ENCODE peak calls at places on chromosome 15, in five cellular contexts. One of them, this sample, is unnamed.

GRCh38 chr15:67836477-67836876 is 3.4 kb downstream of the RNU6-1 start:
- DNase-seq in adrenal gland: no peak
- DNase-seq in lower leg skin: no peak
- DNase-seq in IMR-90: peak; percentile 33
- DNase-seq in breast epithelium: no peak
- DNase-seq in this sample: peak; percentile 47

GRCh38 chr15:73370151-73370550 is 1.4 kb upstream of the HCN4 start:
- DNase-seq in adrenal gland: no peak
- DNase-seq in IMR-90: no peak
- DNase-seq in lower leg skin: no peak
- DNase-seq in breast epithelium: no peak
- DNase-seq in this sample: no peak

GRCh38 chr15:39287322-39288195 is 293.3 kb upstream of the THBS1 start:
- DNase-seq in lower leg skin: no peak
- DNase-seq in breast epithelium: no peak
- DNase-seq in adrenal gland: no peak
- DNase-seq in IMR-90: peak; percentile 73
- DNase-seq in this sample: no peak

GRCh38 chr15:79592126-79592525 is 160.0 kb downstream of the MINAR1 start:
- DNase-seq in IMR-90: no peak
- DNase-seq in lower leg skin: no peak
- DNase-seq in breast epithelium: no peak
- DNase-seq in adrenal gland: no peak
- DNase-seq in this sample: no peak

GRCh38 chr15:67941643-67942315 is 101.9 kb upstream of the RNU6-1 start:
- DNase-seq in IMR-90: peak; percentile 12
- DNase-seq in breast epithelium: no peak
- DNase-seq in lower leg skin: no peak
- DNase-seq in adrenal gland: no peak
- DNase-seq in this sample: no peak

GRCh38 chr15:55319537-55320325 is 709 bp downstream of the PIGB start:
- DNase-seq in IMR-90: peak; percentile 5
- DNase-seq in lower leg skin: no peak
- DNase-seq in adrenal gland: no peak
- DNase-seq in breast epithelium: no peak
- DNase-seq in this sample: peak; percentile 67

GRCh38 chr15:94232107-94232506 is 746 bp downstream of the MCTP2 start:
- DNase-seq in IMR-90: no peak
- DNase-seq in lower leg skin: no peak
- DNase-seq in adrenal gland: no peak
- DNase-seq in breast epithelium: no peak
- DNase-seq in this sample: peak; percentile 49

GRCh38 chr15:56795400-56795983 is 62.2 kb upstream of the ZNF280D start:
- DNase-seq in IMR-90: no peak
- DNase-seq in lower leg skin: no peak
- DNase-seq in breast epithelium: no peak
- DNase-seq in adrenal gland: no peak
- DNase-seq in this sample: no peak

GRCh38 chr15:58522865-58523264 is 91.1 kb downstream of the LIPC start:
- DNase-seq in lower leg skin: peak; percentile 78
- DNase-seq in adrenal gland: no peak
- DNase-seq in IMR-90: no peak
- DNase-seq in breast epithelium: no peak
- DNase-seq in this sample: no peak

GRCh38 chr15:38860253-38860652 is 295.6 kb upstream of the RASGRP1 start:
- DNase-seq in IMR-90: no peak
- DNase-seq in adrenal gland: no peak
- DNase-seq in breast epithelium: no peak
- DNase-seq in lower leg skin: no peak
- DNase-seq in this sample: no peak

GRCh38 chr15:60795471-60795870 is 316.5 kb upstream of the ICE2 start:
- DNase-seq in lower leg skin: no peak
- DNase-seq in breast epithelium: no peak
- DNase-seq in IMR-90: no peak
- DNase-seq in adrenal gland: no peak
- DNase-seq in this sample: no peak

GRCh38 chr15:99343836-99344551 is 92.7 kb downstream of the LRRC28 start:
- DNase-seq in IMR-90: no peak
- DNase-seq in lower leg skin: no peak
- DNase-seq in breast epithelium: no peak
- DNase-seq in adrenal gland: peak; percentile 12
- DNase-seq in this sample: no peak

GRCh38 chr15:65050270-65050669 is 5.1 kb downstream of the SLC51B start:
- DNase-seq in IMR-90: peak; percentile 64
- DNase-seq in adrenal gland: no peak
- DNase-seq in breast epithelium: no peak
- DNase-seq in lower leg skin: no peak
- DNase-seq in this sample: no peak

GRCh38 chr15:73336756-73337155 is 32.0 kb downstream of the HCN4 start:
- DNase-seq in IMR-90: no peak
- DNase-seq in lower leg skin: no peak
- DNase-seq in breast epithelium: no peak
- DNase-seq in adrenal gland: no peak
- DNase-seq in this sample: no peak

GRCh38 chr15:79606831-79607355 is 174.8 kb downstream of the MINAR1 start:
- DNase-seq in IMR-90: no peak
- DNase-seq in lower leg skin: no peak
- DNase-seq in breast epithelium: no peak
- DNase-seq in adrenal gland: no peak
- DNase-seq in this sample: no peak

GRCh38 chr15:92907880-92908279 is 7.8 kb downstream of the CHD2 start:
- DNase-seq in breast epithelium: no peak
- DNase-seq in adrenal gland: peak; percentile 84
- DNase-seq in lower leg skin: no peak
- DNase-seq in IMR-90: peak; percentile 90
- DNase-seq in this sample: peak; percentile 73

GRCh38 chr15:87712211-87712610 is 544.3 kb downstream of the NTRK3 start:
- DNase-seq in adrenal gland: no peak
- DNase-seq in IMR-90: no peak
- DNase-seq in lower leg skin: peak; percentile 28
- DNase-seq in breast epithelium: no peak
- DNase-seq in this sample: no peak

GRCh38 chr15:68578960-68579935 is at the start of gene CORO2B:
- DNase-seq in IMR-90: peak; percentile 47
- DNase-seq in lower leg skin: no peak
- DNase-seq in breast epithelium: no peak
- DNase-seq in adrenal gland: no peak
- DNase-seq in this sample: no peak

GRCh38 chr15:85498471-85498870 is 118.1 kb downstream of the AKAP13 start:
- DNase-seq in IMR-90: no peak
- DNase-seq in adrenal gland: no peak
- DNase-seq in breast epithelium: no peak
- DNase-seq in lower leg skin: no peak
- DNase-seq in this sample: no peak

GRCh38 chr15:33064878-33065277 is 129.6 kb downstream of the FMN1 start:
- DNase-seq in IMR-90: peak; percentile 81
- DNase-seq in lower leg skin: no peak
- DNase-seq in breast epithelium: no peak
- DNase-seq in adrenal gland: no peak
- DNase-seq in this sample: no peak

GRCh38 chr15:70494861-70495571 is 268.3 kb downstream of the UACA start:
- DNase-seq in adrenal gland: no peak
- DNase-seq in lower leg skin: no peak
- DNase-seq in breast epithelium: no peak
- DNase-seq in IMR-90: peak; percentile 96
- DNase-seq in this sample: no peak

GRCh38 chr15:77413687-77414349 is 6.1 kb downstream of the PEAK1 start:
- DNase-seq in IMR-90: no peak
- DNase-seq in breast epithelium: no peak
- DNase-seq in lower leg skin: no peak
- DNase-seq in adrenal gland: no peak
- DNase-seq in this sample: peak; percentile 40

GRCh38 chr15:101807345-101807945 is 4.1 kb downstream of the OR4F6 start:
- DNase-seq in adrenal gland: no peak
- DNase-seq in IMR-90: peak; percentile 89
- DNase-seq in lower leg skin: no peak
- DNase-seq in breast epithelium: no peak
- DNase-seq in this sample: no peak

GRCh38 chr15:98518823-98519561 is 129.3 kb upstream of the IGF1R start:
- DNase-seq in IMR-90: peak; percentile 76
- DNase-seq in breast epithelium: no peak
- DNase-seq in lower leg skin: peak; percentile 82
- DNase-seq in adrenal gland: peak; percentile 61
- DNase-seq in this sample: peak; percentile 69

GRCh38 chr15:69065981-69066645 is 51.6 kb downstream of the NOX5 start:
- DNase-seq in adrenal gland: no peak
- DNase-seq in breast epithelium: no peak
- DNase-seq in lower leg skin: no peak
- DNase-seq in IMR-90: no peak
- DNase-seq in this sample: no peak

GRCh38 chr15:78907577-78907976 is 34.9 kb downstream of the MORF4L1 start:
- DNase-seq in lower leg skin: no peak
- DNase-seq in IMR-90: no peak
- DNase-seq in breast epithelium: no peak
- DNase-seq in adrenal gland: no peak
- DNase-seq in this sample: no peak

GRCh38 chr15:80830677-80831076 is 51.5 kb downstream of the CEMIP start:
- DNase-seq in breast epithelium: no peak
- DNase-seq in lower leg skin: no peak
- DNase-seq in IMR-90: no peak
- DNase-seq in adrenal gland: no peak
- DNase-seq in this sample: no peak

GRCh38 chr15:43505723-43506122 is 11.7 kb upstream of the MAP1A start:
- DNase-seq in breast epithelium: no peak
- DNase-seq in IMR-90: peak; percentile 92
- DNase-seq in adrenal gland: no peak
- DNase-seq in lower leg skin: peak; percentile 17
- DNase-seq in this sample: peak; percentile 34

GRCh38 chr15:66701422-66702034 is 508 bp upstream of the SMAD6 start:
- DNase-seq in adrenal gland: peak; percentile 49
- DNase-seq in breast epithelium: no peak
- DNase-seq in IMR-90: no peak
- DNase-seq in lower leg skin: peak; percentile 91
- DNase-seq in this sample: peak; percentile 78

GRCh38 chr15:83036253-83036652 is 24.8 kb upstream of the C15orf40 start:
- DNase-seq in breast epithelium: no peak
- DNase-seq in IMR-90: no peak
- DNase-seq in lower leg skin: no peak
- DNase-seq in adrenal gland: no peak
- DNase-seq in this sample: no peak

GRCh38 chr15:85094685-85095084 is 113.0 kb downstream of the PDE8A start:
- DNase-seq in IMR-90: peak; percentile 74
- DNase-seq in breast epithelium: no peak
- DNase-seq in lower leg skin: no peak
- DNase-seq in adrenal gland: no peak
- DNase-seq in this sample: no peak

GRCh38 chr15:68518046-68518445 is 60.7 kb upstream of the CORO2B start:
- DNase-seq in breast epithelium: no peak
- DNase-seq in lower leg skin: peak; percentile 42
- DNase-seq in adrenal gland: no peak
- DNase-seq in IMR-90: no peak
- DNase-seq in this sample: no peak

GRCh38 chr15:66715181-66715624 is 13.2 kb downstream of the SMAD6 start:
- DNase-seq in adrenal gland: no peak
- DNase-seq in lower leg skin: no peak
- DNase-seq in breast epithelium: no peak
- DNase-seq in IMR-90: no peak
- DNase-seq in this sample: no peak

GRCh38 chr15:34969340-34970097 is at the start of gene AQR:
- DNase-seq in breast epithelium: peak; percentile 92
- DNase-seq in IMR-90: peak; percentile 98
- DNase-seq in adrenal gland: peak; percentile 96
- DNase-seq in lower leg skin: peak; percentile 99
- DNase-seq in this sample: peak; percentile 94
- TF ChIP-seq POLR2A in breast epithelium: peak; percentile 43
- TF ChIP-seq POLR2A in IMR-90: peak; percentile 89
- TF ChIP-seq POLR2A in adrenal gland: peak; percentile 85
- TF ChIP-seq POLR2A in lower leg skin: no peak
- TF ChIP-seq POLR2A in this sample: peak; percentile 93

GRCh38 chr15:74908635-74909034 is 2.0 kb upstream of the FAM219B start:
- DNase-seq in adrenal gland: no peak
- DNase-seq in breast epithelium: no peak
- DNase-seq in lower leg skin: no peak
- DNase-seq in IMR-90: no peak
- DNase-seq in this sample: no peak

GRCh38 chr15:74907277-74907870 is 723 bp upstream of the FAM219B start:
- DNase-seq in lower leg skin: no peak
- DNase-seq in breast epithelium: no peak
- DNase-seq in IMR-90: no peak
- DNase-seq in adrenal gland: no peak
- DNase-seq in this sample: no peak

GRCh38 chr15:74906193-74906449 is 530 bp downstream of the FAM219B start:
- DNase-seq in breast epithelium: no peak
- DNase-seq in adrenal gland: peak; percentile 51
- DNase-seq in IMR-90: no peak
- DNase-seq in lower leg skin: peak; percentile 88
- DNase-seq in this sample: peak; percentile 56

GRCh38 chr15:74904190-74904805 is 2.4 kb downstream of the FAM219B start:
- DNase-seq in adrenal gland: no peak
- DNase-seq in IMR-90: no peak
- DNase-seq in breast epithelium: no peak
- DNase-seq in lower leg skin: no peak
- DNase-seq in this sample: no peak

DNA sequence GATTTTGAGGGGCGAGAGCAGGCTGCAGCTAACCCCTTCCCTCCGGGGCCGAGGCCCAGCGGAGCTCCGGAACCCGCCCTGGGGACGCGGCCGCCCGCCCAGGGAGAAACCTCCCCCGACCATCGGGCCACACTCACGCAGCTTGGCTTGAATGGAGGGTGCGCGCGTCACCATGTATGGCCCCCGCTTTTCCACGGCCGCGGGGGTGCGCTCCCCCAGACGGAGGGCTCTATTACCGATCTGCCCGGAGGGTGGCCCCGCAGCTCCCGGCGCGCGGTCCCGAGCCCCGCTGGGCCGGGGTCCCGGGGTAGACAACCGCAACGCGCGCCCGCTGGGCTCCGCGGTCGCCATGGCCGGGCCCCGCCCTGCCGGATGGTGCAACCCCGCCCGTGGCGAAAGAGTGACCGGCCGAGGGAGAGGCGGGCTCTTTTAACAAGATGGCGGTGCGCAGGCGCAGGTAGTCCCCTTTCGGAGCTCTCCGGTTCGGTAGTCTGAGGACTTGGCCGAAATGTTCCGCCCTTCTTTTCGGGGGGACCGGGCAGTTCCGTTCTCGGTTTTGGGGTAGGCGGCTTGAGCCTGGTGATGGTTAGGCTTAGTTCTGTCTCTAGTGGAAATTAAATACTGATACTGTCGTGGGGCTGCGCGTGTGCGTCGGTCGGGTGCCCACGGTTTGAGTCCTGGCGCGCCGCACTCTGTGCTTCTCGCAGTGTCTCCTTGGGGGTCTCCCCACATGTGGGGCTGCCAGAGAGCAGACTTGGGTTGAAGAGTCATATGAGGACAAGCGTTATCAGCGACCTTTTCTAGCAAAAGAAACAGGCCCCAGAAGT is at the start of gene FAM219B:
- DNase-seq in lower leg skin: peak; percentile 98
- DNase-seq in adrenal gland: peak; percentile 95
- DNase-seq in IMR-90: peak; percentile 83
- DNase-seq in breast epithelium: peak; percentile 93
- DNase-seq in this sample: peak; percentile 90
- TF ChIP-seq POLR2A in lower leg skin: peak; percentile 15
- TF ChIP-seq POLR2A in adrenal gland: peak; percentile 81
- TF ChIP-seq POLR2A in IMR-90: peak; percentile 92
- TF ChIP-seq POLR2A in breast epithelium: peak; percentile 27
- TF ChIP-seq POLR2A in this sample: peak; percentile 75

GRCh38 chr15:100726070-100726420 is 123.7 kb downstream of the ASB7 start:
- DNase-seq in breast epithelium: peak; percentile 17
- DNase-seq in lower leg skin: peak; percentile 64
- DNase-seq in adrenal gland: no peak
- DNase-seq in IMR-90: no peak
- DNase-seq in this sample: no peak
- TF ChIP-seq POLR2A in breast epithelium: no peak
- TF ChIP-seq POLR2A in lower leg skin: no peak
- TF ChIP-seq POLR2A in adrenal gland: no peak
- TF ChIP-seq POLR2A in IMR-90: no peak
- TF ChIP-seq POLR2A in this sample: no peak

GRCh38 chr15:90881978-90882721 is 2.2 kb upstream of the FES start:
- DNase-seq in lower leg skin: no peak
- DNase-seq in adrenal gland: no peak
- DNase-seq in IMR-90: no peak
- DNase-seq in breast epithelium: no peak
- DNase-seq in this sample: no peak
- TF ChIP-seq POLR2A in lower leg skin: no peak
- TF ChIP-seq POLR2A in adrenal gland: no peak
- TF ChIP-seq POLR2A in IMR-90: no peak
- TF ChIP-seq POLR2A in breast epithelium: no peak
- TF ChIP-seq POLR2A in this sample: no peak